ENCODE peak calls at places on chromosomes 3 and 15, in five cellular contexts. One of them, this sample, is unnamed.

GRCh38 chr15:69812881-69813280 is 284.8 kb downstream of the TLE3 start:
- DNase-seq in GM10248: no peak
- DNase-seq in natural killer cell: no peak
- DNase-seq in brain microvascular endothelial cell: no peak
- DNase-seq in kidney: no peak
- DNase-seq in this sample: no peak

GRCh38 chr15:58627706-58628105 is 121.8 kb downstream of the ADAM10 start:
- DNase-seq in GM10248: no peak
- DNase-seq in natural killer cell: no peak
- DNase-seq in brain microvascular endothelial cell: no peak
- DNase-seq in kidney: no peak
- DNase-seq in this sample: no peak

GRCh38 chr3:39189648-39190269 is 2.6 kb downstream of the XIRP1 start:
- DNase-seq in GM10248: peak
- DNase-seq in natural killer cell: peak
- DNase-seq in brain microvascular endothelial cell: peak
- DNase-seq in kidney: no peak
- DNase-seq in this sample: peak

GRCh38 chr15:63274427-63274826 is 3.0 kb upstream of the APH1B start:
- DNase-seq in GM10248: no peak
- DNase-seq in natural killer cell: no peak
- DNase-seq in brain microvascular endothelial cell: no peak
- DNase-seq in kidney: no peak
- DNase-seq in this sample: no peak

GRCh38 chr15:89150286-89150685 is 62.0 kb downstream of the ABHD2 start:
- DNase-seq in GM10248: no peak
- DNase-seq in natural killer cell: no peak
- DNase-seq in brain microvascular endothelial cell: no peak
- DNase-seq in kidney: no peak
- DNase-seq in this sample: no peak

GRCh38 chr3:111695584-111696213 is 100.6 kb upstream of the ZBED2 start:
- DNase-seq in GM10248: no peak
- DNase-seq in natural killer cell: no peak
- DNase-seq in brain microvascular endothelial cell: peak
- DNase-seq in kidney: no peak
- DNase-seq in this sample: no peak

GRCh38 chr3:35784162-35784561 is 144.8 kb downstream of the ARPP21 start:
- DNase-seq in GM10248: no peak
- DNase-seq in natural killer cell: no peak
- DNase-seq in brain microvascular endothelial cell: no peak
- DNase-seq in kidney: no peak
- DNase-seq in this sample: no peak

GRCh38 chr3:172511783-172512357 is 11.4 kb downstream of the TNFSF10 start:
- DNase-seq in GM10248: no peak
- DNase-seq in natural killer cell: no peak
- DNase-seq in brain microvascular endothelial cell: no peak
- DNase-seq in kidney: no peak
- DNase-seq in this sample: no peak

GRCh38 chr3:169813757-169814517 is 1.2 kb upstream of the LRRC34 start:
- DNase-seq in GM10248: peak
- DNase-seq in natural killer cell: peak
- DNase-seq in brain microvascular endothelial cell: no peak
- DNase-seq in kidney: no peak
- DNase-seq in this sample: no peak

GRCh38 chr3:142624725-142625440 is 28.7 kb downstream of the PLS1 start:
- DNase-seq in GM10248: no peak
- DNase-seq in natural killer cell: no peak
- DNase-seq in brain microvascular endothelial cell: no peak
- DNase-seq in kidney: no peak
- DNase-seq in this sample: no peak

GRCh38 chr3:168933614-168934013 is 729.9 kb downstream of the MECOM start:
- DNase-seq in GM10248: no peak
- DNase-seq in natural killer cell: no peak
- DNase-seq in brain microvascular endothelial cell: peak
- DNase-seq in kidney: no peak
- DNase-seq in this sample: no peak

GRCh38 chr3:10169000-10169496 is 4.3 kb downstream of the IRAK2 start:
- DNase-seq in GM10248: no peak
- DNase-seq in natural killer cell: no peak
- DNase-seq in brain microvascular endothelial cell: no peak
- DNase-seq in kidney: peak
- DNase-seq in this sample: no peak
- TF ChIP-seq CTCF in GM10248: no peak
- TF ChIP-seq CTCF in natural killer cell: no peak
- TF ChIP-seq CTCF in brain microvascular endothelial cell: peak
- TF ChIP-seq CTCF in kidney: no peak
- TF ChIP-seq CTCF in this sample: peak

GRCh38 chr3:149639093-149639486 is 18.7 kb downstream of the WWTR1 start:
- DNase-seq in GM10248: no peak
- DNase-seq in natural killer cell: no peak
- DNase-seq in brain microvascular endothelial cell: no peak
- DNase-seq in kidney: no peak
- DNase-seq in this sample: no peak

GRCh38 chr3:149635396-149635795 is 22.4 kb downstream of the WWTR1 start:
- DNase-seq in GM10248: no peak
- DNase-seq in natural killer cell: no peak
- DNase-seq in brain microvascular endothelial cell: no peak
- DNase-seq in kidney: no peak
- DNase-seq in this sample: no peak

GRCh38 chr3:149634573-149634972 is 23.3 kb downstream of the WWTR1 start:
- DNase-seq in GM10248: no peak
- DNase-seq in natural killer cell: no peak
- DNase-seq in brain microvascular endothelial cell: no peak
- DNase-seq in kidney: no peak
- DNase-seq in this sample: no peak

GRCh38 chr3:149641011-149641728 is 16.7 kb downstream of the WWTR1 start:
- DNase-seq in GM10248: no peak
- DNase-seq in natural killer cell: no peak
- DNase-seq in brain microvascular endothelial cell: no peak
- DNase-seq in kidney: no peak
- DNase-seq in this sample: no peak

DNA sequence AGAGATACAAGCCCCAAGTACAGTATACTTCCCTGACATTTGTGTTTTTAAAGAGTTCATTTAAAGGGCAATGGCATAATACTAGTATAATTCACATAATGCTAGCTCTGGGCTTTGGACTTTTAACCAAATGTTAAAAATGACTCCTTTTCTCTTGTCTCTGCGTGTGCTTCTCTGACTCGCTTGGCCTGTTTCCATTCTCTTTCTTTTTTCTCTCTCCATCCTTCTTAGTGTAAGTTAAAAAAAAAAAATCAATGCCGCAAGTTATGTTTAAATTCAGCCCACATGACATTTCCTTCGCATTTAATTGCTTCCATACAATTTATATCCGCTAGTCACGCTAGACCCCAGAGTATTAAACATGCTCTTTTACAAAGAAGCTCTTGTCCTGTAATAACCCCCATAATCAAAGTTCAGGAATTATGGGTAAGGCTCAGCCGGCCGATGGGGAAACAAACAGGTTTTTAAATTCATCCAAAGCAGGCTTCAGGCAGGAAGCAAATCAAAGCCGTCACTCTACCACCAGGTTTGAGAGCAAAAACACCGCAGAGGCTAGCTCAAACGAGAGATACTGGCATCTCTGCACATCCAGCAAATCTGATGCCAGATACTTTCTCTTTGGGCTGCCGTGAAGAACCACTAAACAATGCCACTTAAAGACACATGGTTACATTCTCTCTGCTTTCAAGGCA is 19.3 kb downstream of the WWTR1 start:
- DNase-seq in GM10248: no peak
- DNase-seq in natural killer cell: no peak
- DNase-seq in brain microvascular endothelial cell: no peak
- DNase-seq in kidney: no peak
- DNase-seq in this sample: no peak
- TF ChIP-seq CTCF in GM10248: no peak
- TF ChIP-seq CTCF in natural killer cell: no peak
- TF ChIP-seq CTCF in brain microvascular endothelial cell: no peak
- TF ChIP-seq CTCF in kidney: no peak
- TF ChIP-seq CTCF in this sample: peak

GRCh38 chr3:183560607-183561006 is 5.1 kb upstream of the KLHL6 start:
- DNase-seq in GM10248: peak
- DNase-seq in natural killer cell: no peak
- DNase-seq in brain microvascular endothelial cell: no peak
- DNase-seq in kidney: no peak
- DNase-seq in this sample: no peak
- TF ChIP-seq CTCF in GM10248: peak
- TF ChIP-seq CTCF in natural killer cell: peak
- TF ChIP-seq CTCF in brain microvascular endothelial cell: peak
- TF ChIP-seq CTCF in kidney: peak
- TF ChIP-seq CTCF in this sample: peak

DNA sequence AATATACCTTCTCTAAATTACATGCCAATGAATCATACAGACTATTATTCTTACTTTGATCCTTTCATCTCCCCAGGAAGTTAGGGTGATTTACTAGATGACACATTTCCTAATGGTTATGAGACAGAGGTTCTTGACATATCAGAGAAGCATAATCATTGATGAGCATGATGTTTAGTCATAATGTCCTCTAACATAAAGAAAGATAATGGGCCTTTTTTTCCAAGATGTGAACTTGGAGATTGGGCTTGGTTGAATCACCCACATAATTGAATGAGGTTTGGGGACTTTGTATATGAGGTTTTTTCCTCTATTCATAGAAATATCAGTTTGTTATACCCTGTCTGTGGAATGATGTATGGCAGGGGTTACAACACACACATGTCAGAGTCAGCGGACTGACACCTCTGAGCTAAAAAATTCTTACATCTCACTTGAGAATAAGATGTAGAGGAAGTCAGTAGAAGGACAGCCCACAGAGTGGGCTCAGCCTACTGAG is 69.7 kb upstream of the DCBLD2 start:
- DNase-seq in GM10248: no peak
- DNase-seq in natural killer cell: no peak
- DNase-seq in brain microvascular endothelial cell: peak
- DNase-seq in kidney: no peak
- DNase-seq in this sample: no peak
- TF ChIP-seq CTCF in GM10248: no peak
- TF ChIP-seq CTCF in natural killer cell: no peak
- TF ChIP-seq CTCF in brain microvascular endothelial cell: no peak
- TF ChIP-seq CTCF in kidney: no peak
- TF ChIP-seq CTCF in this sample: peak

GRCh38 chr15:51229907-51230328 is 108.5 kb downstream of the CYP19A1 start:
- DNase-seq in GM10248: peak
- DNase-seq in natural killer cell: no peak
- DNase-seq in brain microvascular endothelial cell: no peak
- DNase-seq in kidney: no peak
- DNase-seq in this sample: no peak
- TF ChIP-seq CTCF in GM10248: peak
- TF ChIP-seq CTCF in natural killer cell: no peak
- TF ChIP-seq CTCF in brain microvascular endothelial cell: peak
- TF ChIP-seq CTCF in kidney: no peak
- TF ChIP-seq CTCF in this sample: peak

GRCh38 chr15:95850837-95851236 is 479.7 kb upstream of the NR2F2 start:
- DNase-seq in GM10248: no peak
- DNase-seq in natural killer cell: no peak
- DNase-seq in brain microvascular endothelial cell: no peak
- DNase-seq in kidney: no peak
- DNase-seq in this sample: no peak
- TF ChIP-seq CTCF in GM10248: no peak
- TF ChIP-seq CTCF in natural killer cell: no peak
- TF ChIP-seq CTCF in brain microvascular endothelial cell: no peak
- TF ChIP-seq CTCF in kidney: no peak
- TF ChIP-seq CTCF in this sample: no peak

GRCh38 chr3:141401584-141402475 is 33.5 kb downstream of the ZBTB38 start:
- DNase-seq in GM10248: peak
- DNase-seq in natural killer cell: peak
- DNase-seq in brain microvascular endothelial cell: no peak
- DNase-seq in kidney: peak
- DNase-seq in this sample: no peak
- TF ChIP-seq CTCF in GM10248: no peak
- TF ChIP-seq CTCF in natural killer cell: no peak
- TF ChIP-seq CTCF in brain microvascular endothelial cell: no peak
- TF ChIP-seq CTCF in kidney: peak
- TF ChIP-seq CTCF in this sample: peak